ENCODE peak calls at places on chromosomes 11 and 22, in four cellular contexts. X is IMR-90, O is Panc1, L is mesendoderm. R is an unnamed sample. For H3K36me3, the result is how much of the 10 kb centered on the place peaks cover.

GRCh38 chr22:24695958-24696511 is 78.5 kb downstream of the PIWIL3 start:
- DNase-seq in X (peak), O (no peak), L (peak), R (peak)

GRCh38 chr11:63622318-63622717 is 8.1 kb upstream of the PLAAT3 start:
- DNase-seq in X (no peak), O (no peak), L (peak), R (no peak)

GRCh38 chr22:37627545-37627944 is 11.9 kb upstream of the SH3BP1 start:
- DNase-seq in X (no peak), O (no peak), L (no peak), R (no peak)

GRCh38 chr22:42472671-42473070 is 40.5 kb upstream of the NFAM1 start:
- DNase-seq in X (no peak), O (no peak), L (no peak), R (no peak)

GRCh38 chr11:128891410-128891861 is 280 bp downstream of the KCNJ5 start:
- DNase-seq in X (no peak), O (no peak), L (no peak), R (no peak)

GRCh38 chr22:40670058-40670457 is 9.2 kb upstream of the MCHR1 start:
- DNase-seq in X (no peak), O (no peak), L (no peak), R (no peak)

GRCh38 chr22:31105282-31105929 is 2.0 kb downstream of the SELENOM start:
- DNase-seq in X (no peak), O (no peak), L (no peak), R (no peak)

GRCh38 chr11:45621541-45621940 is 43.9 kb downstream of the CHST1 start:
- DNase-seq in X (no peak), O (no peak), L (no peak), R (no peak)

GRCh38 chr22:21587803-21588611 is 20.5 kb downstream of the UBE2L3 start:
- DNase-seq in X (peak), O (no peak), L (no peak), R (peak)

GRCh38 chr11:72759468-72759867 is 7.3 kb upstream of the ARAP1 start:
- DNase-seq in X (no peak), O (no peak), L (no peak), R (no peak)

GRCh38 chr22:26066534-26066933 is 102.7 kb upstream of the SEZ6L start:
- DNase-seq in X (no peak), O (no peak), L (peak), R (peak)

GRCh38 chr11:31826530-31827438 is 15.7 kb upstream of the PAX6 start:
- DNase-seq in X (no peak), O (no peak), L (peak), R (peak)

GRCh38 chr11:121416909-121417567 is 35.1 kb upstream of the SORL1 start:
- DNase-seq in X (peak), O (no peak), L (no peak), R (no peak)

GRCh38 chr11:69446108-69446507 is 35.4 kb upstream of the LINC01488 start:
- DNase-seq in X (no peak), O (no peak), L (no peak), R (no peak)

GRCh38 chr22:33467718-33468117 is 409.5 kb upstream of the SYN3 start:
- DNase-seq in X (no peak), O (no peak), L (no peak), R (peak)

GRCh38 chr11:102457865-102458264 is 5.3 kb upstream of the TMEM123 start:
- DNase-seq in X (no peak), O (no peak), L (no peak), R (no peak)

GRCh38 chr22:33772793-33773192 is 147.5 kb downstream of the LARGE1 start:
- DNase-seq in X (no peak), O (no peak), L (no peak), R (no peak)

GRCh38 chr11:82775736-82776346 is 42.2 kb upstream of the FAM181B start:
- DNase-seq in X (peak), O (peak), L (peak), R (peak)

GRCh38 chr11:64580387-64580786 is 10.6 kb upstream of the SLC22A12 start:
- DNase-seq in X (no peak), O (no peak), L (no peak), R (no peak)

GRCh38 chr11:11458523-11458922 is 105.5 kb upstream of the CSNK2A3 start:
- DNase-seq in X (no peak), O (no peak), L (no peak), R (no peak)

GRCh38 chr11:61516675-61517516 is 8.3 kb downstream of the LRRC10B start:
- DNase-seq in X (no peak), O (peak), L (peak), R (peak)

GRCh38 chr11:74809820-74810219 is 61.2 kb downstream of the RNF169 start:
- DNase-seq in X (no peak), O (no peak), L (no peak), R (no peak)

GRCh38 chr11:126588630-126589491 is 233.4 kb downstream of the ST3GAL4 start:
- DNase-seq in X (no peak), O (no peak), L (no peak), R (no peak)

GRCh38 chr11:126584028-126584427 is 228.5 kb downstream of the ST3GAL4 start:
- DNase-seq in X (no peak), O (no peak), L (no peak), R (no peak)

GRCh38 chr11:126585388-126586302 is 230.2 kb downstream of the ST3GAL4 start:
- DNase-seq in X (peak), O (peak), L (peak), R (peak)

GRCh38 chr11:126583594-126583993 is 228.1 kb downstream of the ST3GAL4 start:
- DNase-seq in X (no peak), O (no peak), L (no peak), R (no peak)

GRCh38 chr11:126586303-126586627 is 230.8 kb downstream of the ST3GAL4 start:
- DNase-seq in X (no peak), O (no peak), L (no peak), R (no peak)
- H3K4me3 ChIP-seq in X (peak), O (no peak), L (no peak), R (no peak)

GRCh38 chr11:404551-405264 is 10.1 kb downstream of the SIGIRR start:
- DNase-seq in X (no peak), O (no peak), L (no peak), R (no peak)

GRCh38 chr11:405976-406795 is 8.6 kb downstream of the SIGIRR start:
- DNase-seq in X (no peak), O (no peak), L (no peak), R (peak)

GRCh38 chr11:403761-404431 is 9.9 kb downstream of the PKP3 start:
- DNase-seq in X (no peak), O (no peak), L (no peak), R (no peak)

GRCh38 chr11:406796-407650 is 7.8 kb downstream of the SIGIRR start:
- DNase-seq in X (peak), O (no peak), L (peak), R (peak)

DNA sequence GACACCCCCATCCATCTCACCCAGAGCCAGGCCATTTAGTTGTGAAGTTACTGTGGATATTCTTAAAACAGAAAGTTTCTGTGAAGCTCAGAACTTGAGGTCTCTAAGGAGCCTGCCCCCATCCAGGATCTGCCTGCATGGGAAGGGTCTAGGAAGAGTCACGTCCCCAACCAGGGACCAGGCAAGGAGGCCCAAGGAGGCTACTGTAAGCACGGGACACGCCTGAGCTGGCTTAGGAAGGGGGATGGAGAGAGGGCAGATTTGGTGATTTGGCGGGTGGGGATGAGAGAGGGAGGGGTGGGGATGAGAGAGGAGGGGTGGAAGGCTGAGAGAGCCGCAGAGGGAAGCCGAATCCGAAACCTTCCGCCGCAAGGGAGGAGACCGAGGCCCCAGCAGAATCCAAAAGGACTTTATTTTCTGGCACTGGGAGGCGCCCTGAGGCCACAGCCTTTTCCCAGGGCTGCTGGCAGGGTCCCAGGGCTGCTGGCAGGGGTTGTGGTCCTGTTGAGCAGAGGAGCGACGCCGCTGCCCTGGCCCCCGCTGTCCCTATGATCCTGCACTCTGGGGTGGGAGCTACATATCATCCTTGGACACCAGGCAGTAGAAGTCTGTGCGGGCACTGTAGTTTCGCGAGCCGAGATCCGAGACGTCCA is 9.3 kb downstream of the SIGIRR start:
- DNase-seq in X (no peak), O (no peak), L (no peak), R (peak)
- H3K36me3 ChIP-seq in X (under half), O (under half), L (under half), R (under half)

DNA sequence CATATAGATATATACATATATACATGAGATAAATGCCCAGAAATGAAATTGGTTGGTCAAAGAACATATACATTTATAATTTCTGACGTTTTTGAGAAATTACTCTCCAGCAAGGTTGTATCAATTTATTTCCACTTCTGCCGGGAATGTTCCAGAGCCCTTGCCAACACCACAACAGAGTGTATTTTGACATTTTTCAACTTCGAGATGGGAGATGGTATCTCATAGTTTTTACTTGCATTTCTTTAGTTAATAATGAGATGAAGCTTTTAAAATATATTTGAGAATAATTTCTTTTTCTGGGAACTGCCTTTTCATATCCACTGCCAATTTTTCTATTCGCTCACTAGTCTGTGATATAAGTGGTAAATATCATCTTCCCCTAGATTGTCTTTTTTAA is 19.3 kb upstream of the CLMP start:
- DNase-seq in X (no peak), O (no peak), L (no peak), R (no peak)
- H3K4me3 ChIP-seq in X (no peak), O (no peak), L (no peak), R (no peak)

GRCh38 chr22:23031795-23032194 is 38.5 kb upstream of the GNAZ start:
- DNase-seq in X (no peak), O (no peak), L (peak), R (no peak)

GRCh38 chr22:23032681-23033080 is 37.6 kb upstream of the GNAZ start:
- DNase-seq in X (no peak), O (no peak), L (no peak), R (no peak)

GRCh38 chr22:23023294-23023693 is 47.0 kb upstream of the GNAZ start:
- DNase-seq in X (no peak), O (no peak), L (peak), R (peak)

GRCh38 chr22:23029521-23030228 is 40.6 kb upstream of the GNAZ start:
- DNase-seq in X (no peak), O (no peak), L (peak), R (peak)

GRCh38 chr22:23026777-23027176 is 43.5 kb upstream of the GNAZ start:
- DNase-seq in X (no peak), O (no peak), L (no peak), R (no peak)
- H3K36me3 ChIP-seq in X (under half), O (under half), L (under half), R (under half)

GRCh38 chr11:120212926-120213325 is 2.1 kb downstream of the OAF start:
- DNase-seq in X (no peak), O (no peak), L (no peak), R (no peak)
- H3K4me3 ChIP-seq in X (no peak), O (no peak), L (no peak), R (no peak)

GRCh38 chr11:117220999-117221774 is 10.7 kb downstream of the PCSK7 start:
- DNase-seq in X (no peak), O (no peak), L (no peak), R (no peak)
- H3K36me3 ChIP-seq in X (under half), O (under half), L (under half), R (under half)

R was measured in H7.